ENCODE peak calls at places on chromosomes 16 and 17, in eight cellular contexts. G is H54, W is IMR-90, S is stomach, I is adrenal gland, N is heart left ventricle, A is GM12892, C is esophagus muscularis mucosa. Y is an unnamed sample.

GRCh38 chr16:80948886-80949502 is 57.7 kb downstream of the CMC2 start:
- DNase-seq in G (peak), W (peak), S (no peak), I (no peak), N (peak), A (no peak), C (peak), Y (peak)

GRCh38 chr16:30715777-30716445 is 16.9 kb downstream of the SRCAP start:
- DNase-seq in G (no peak), W (peak), S (no peak), I (no peak), N (peak), A (peak), C (no peak), Y (no peak)

GRCh38 chr17:43598359-43599045 is 52.4 kb upstream of the ETV4 start:
- DNase-seq in G (no peak), W (no peak), S (no peak), I (no peak), N (no peak), A (no peak), C (no peak), Y (no peak)

GRCh38 chr17:45149669-45150603 is 1.7 kb downstream of the HEXIM1 start:
- DNase-seq in G (no peak), W (peak), S (peak), I (peak), N (peak), A (no peak), C (no peak), Y (peak)

GRCh38 chr16:31301708-31302400 is 42.1 kb downstream of the ITGAM start:
- DNase-seq in G (peak), W (no peak), S (no peak), I (no peak), N (no peak), A (no peak), C (no peak), Y (no peak)

GRCh38 chr17:70896843-70897242 is 727.5 kb downstream of the KCNJ2 start:
- DNase-seq in G (no peak), W (no peak), S (no peak), I (no peak), N (no peak), A (no peak), C (no peak), Y (no peak)

GRCh38 chr16:57530104-57530522 is 6.3 kb downstream of the CCDC102A start:
- DNase-seq in G (peak), W (peak), S (no peak), I (no peak), N (peak), A (peak), C (no peak), Y (no peak)

GRCh38 chr17:13222931-13223330 is 205.1 kb upstream of the ELAC2 start:
- DNase-seq in G (no peak), W (no peak), S (no peak), I (no peak), N (no peak), A (no peak), C (no peak), Y (no peak)

GRCh38 chr16:75309156-75309555 is 57.7 kb upstream of the BCAR1 start:
- DNase-seq in G (no peak), W (no peak), S (no peak), I (no peak), N (no peak), A (no peak), C (no peak), Y (no peak)

GRCh38 chr16:28184625-28185024 is 27.1 kb downstream of the XPO6 start:
- DNase-seq in G (no peak), W (no peak), S (no peak), I (no peak), N (no peak), A (no peak), C (no peak), Y (no peak)

GRCh38 chr17:60641810-60642220 is 35.8 kb upstream of the BCAS3 start:
- DNase-seq in G (peak), W (peak), S (peak), I (peak), N (peak), A (peak), C (no peak), Y (peak)

GRCh38 chr17:62627904-62628603 is 584 bp downstream of the MRC2 start:
- DNase-seq in G (no peak), W (peak), S (no peak), I (no peak), N (peak), A (peak), C (no peak), Y (no peak)

GRCh38 chr17:58302919-58303551 is 22.3 kb upstream of the MPO start:
- DNase-seq in G (no peak), W (no peak), S (peak), I (peak), N (no peak), A (no peak), C (peak), Y (no peak)

GRCh38 chr16:5488581-5488980 is 391.0 kb upstream of the EEF2KMT start:
- DNase-seq in G (no peak), W (no peak), S (no peak), I (no peak), N (no peak), A (no peak), C (no peak), Y (no peak)

GRCh38 chr16:2233046-2233775 is 3.0 kb upstream of the DNASE1L2 start:
- DNase-seq in G (no peak), W (no peak), S (no peak), I (no peak), N (no peak), A (no peak), C (no peak), Y (no peak)

GRCh38 chr16:2231016-2231931 is 5.0 kb upstream of the DNASE1L2 start:
- DNase-seq in G (no peak), W (no peak), S (no peak), I (no peak), N (no peak), A (no peak), C (no peak), Y (no peak)

GRCh38 chr16:2233872-2234812 is 2.1 kb upstream of the DNASE1L2 start:
- DNase-seq in G (no peak), W (no peak), S (no peak), I (no peak), N (no peak), A (no peak), C (no peak), Y (no peak)

GRCh38 chr16:2230376-2230775 is 5.9 kb upstream of the DNASE1L2 start:
- DNase-seq in G (no peak), W (no peak), S (no peak), I (no peak), N (no peak), A (no peak), C (no peak), Y (no peak)

GRCh38 chr16:2232094-2232990 is 3.9 kb upstream of the DNASE1L2 start:
- DNase-seq in G (no peak), W (no peak), S (no peak), I (no peak), N (no peak), A (no peak), C (no peak), Y (no peak)
- TF ChIP-seq POLR2A in G (no peak), W (no peak), S (no peak), I (no peak), N (no peak), A (no peak), C (no peak), Y (no peak)

GRCh38 chr16:1778200-1779179 is 3.9 kb downstream of the SPSB3 start:
- DNase-seq in G (no peak), W (no peak), S (no peak), I (no peak), N (peak), A (no peak), C (no peak), Y (no peak)

GRCh38 chr16:1775846-1776671 is 3.1 kb upstream of the MRPS34 start:
- DNase-seq in G (no peak), W (no peak), S (no peak), I (no peak), N (no peak), A (no peak), C (no peak), Y (no peak)

GRCh38 chr16:1776672-1776955 is 3.7 kb upstream of the MRPS34 start:
- DNase-seq in G (no peak), W (no peak), S (no peak), I (no peak), N (no peak), A (no peak), C (no peak), Y (no peak)

GRCh38 chr16:1776991-1777374 is 4.0 kb upstream of the MRPS34 start:
- DNase-seq in G (no peak), W (no peak), S (no peak), I (no peak), N (no peak), A (no peak), C (no peak), Y (no peak)

DNA sequence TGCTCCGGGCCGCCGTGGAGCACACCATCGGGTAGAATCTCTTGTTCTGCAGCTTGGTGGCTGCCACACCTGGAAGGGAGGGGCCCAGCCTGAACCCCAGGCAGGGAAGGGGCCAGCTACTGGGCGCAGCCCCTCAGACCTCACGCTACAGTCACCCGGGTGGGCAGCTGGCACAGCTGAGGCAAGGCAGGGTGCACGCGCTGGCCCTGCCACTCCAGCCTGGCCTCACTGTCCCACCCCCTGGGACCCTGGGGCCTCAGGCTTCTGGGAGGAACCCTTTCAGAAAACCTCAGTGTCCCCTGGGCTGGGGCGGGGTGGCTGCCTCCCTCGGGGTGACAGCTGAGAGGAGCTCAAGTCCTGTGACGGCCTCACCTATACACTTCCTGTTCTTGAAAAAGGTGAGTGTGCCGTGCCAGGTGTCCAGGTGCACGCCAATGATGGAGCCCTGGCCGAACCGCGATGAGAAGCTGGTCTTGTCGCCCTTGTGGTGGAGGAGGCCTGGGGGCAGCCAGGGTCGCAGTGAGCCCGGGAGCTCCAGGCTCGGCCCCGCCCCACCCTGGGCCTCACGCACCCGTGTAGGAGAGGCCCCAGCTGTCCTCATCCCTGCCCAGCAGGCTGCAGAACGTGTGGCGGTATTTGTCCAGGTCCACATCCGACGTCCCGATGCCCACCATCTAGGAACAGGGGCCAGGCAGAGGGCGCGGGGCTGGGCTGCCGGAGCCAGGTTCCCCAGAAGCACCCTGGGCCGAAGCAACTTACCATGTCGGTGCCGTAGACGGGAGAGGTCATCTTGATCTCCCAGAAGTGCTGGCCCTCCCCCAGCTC is 4.7 kb upstream of the MRPS34 start:
- DNase-seq in G (no peak), W (no peak), S (no peak), I (no peak), N (peak), A (no peak), C (no peak), Y (no peak)
- TF ChIP-seq POLR2A in G (no peak), W (no peak), S (no peak), I (peak), N (no peak), A (peak), C (no peak), Y (peak)

DNA sequence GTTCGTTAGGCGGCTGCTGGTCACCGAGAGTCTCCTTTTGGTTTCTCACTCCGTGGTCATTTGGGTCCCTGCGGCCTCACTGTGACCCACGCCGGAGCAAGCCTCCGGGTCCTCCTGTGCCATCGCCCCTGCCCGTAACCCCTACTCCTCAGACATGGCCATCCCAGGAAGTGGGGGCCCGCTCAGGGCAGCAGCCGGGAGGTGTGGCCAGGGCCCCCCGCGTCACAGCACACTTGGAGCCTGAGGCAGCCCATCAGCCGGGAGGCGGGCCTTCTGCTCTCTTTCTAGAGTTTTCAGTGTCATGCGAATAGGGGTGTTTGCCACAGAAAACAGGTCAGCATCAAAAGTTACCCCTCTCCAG is 7.9 kb upstream of the WFIKKN1 start:
- DNase-seq in G (no peak), W (no peak), S (no peak), I (no peak), N (no peak), A (no peak), C (no peak), Y (no peak)
- TF ChIP-seq POLR2A in G (no peak), W (no peak), S (no peak), I (no peak), N (no peak), A (no peak), C (no peak), Y (no peak)

DNA sequence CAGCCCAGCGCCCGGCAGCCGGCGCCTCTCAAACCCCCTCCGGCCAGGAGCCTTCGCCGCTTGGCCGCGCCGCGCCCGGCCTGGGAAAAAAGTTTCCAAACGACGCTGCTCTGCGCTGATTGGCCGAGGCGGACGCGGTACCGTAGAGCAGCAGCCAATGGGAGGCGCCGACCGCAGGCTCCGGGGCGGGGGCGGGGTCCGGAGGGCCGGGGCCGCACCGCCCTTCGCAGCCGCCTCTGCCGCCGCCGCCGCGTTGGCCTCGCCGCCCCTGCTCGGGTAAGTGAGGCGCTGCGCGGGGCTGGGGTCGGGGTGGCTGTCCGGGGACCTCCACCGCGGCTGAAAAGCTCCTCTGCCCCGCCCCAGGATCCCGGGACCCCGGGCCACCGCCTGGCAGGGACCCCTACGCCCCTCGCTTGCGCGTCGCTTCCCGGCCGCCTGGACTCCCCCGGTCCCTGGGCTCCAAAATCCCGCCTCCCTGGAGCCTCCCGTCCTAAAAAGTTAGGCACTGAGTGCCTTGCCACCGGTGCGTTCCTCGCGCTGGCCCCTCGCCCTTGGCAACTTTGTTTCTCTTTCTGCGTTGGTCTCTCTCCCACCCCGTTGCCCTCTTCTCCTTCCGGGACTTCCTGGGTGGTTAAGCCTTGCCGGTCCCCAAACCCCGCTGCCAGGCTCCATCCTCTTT is at the start of gene NDE1:
- DNase-seq in G (peak), W (peak), S (peak), I (peak), N (peak), A (peak), C (peak), Y (peak)
- TF ChIP-seq POLR2A in G (peak), W (peak), S (no peak), I (peak), N (peak), A (peak), C (no peak), Y (peak)

DNA sequence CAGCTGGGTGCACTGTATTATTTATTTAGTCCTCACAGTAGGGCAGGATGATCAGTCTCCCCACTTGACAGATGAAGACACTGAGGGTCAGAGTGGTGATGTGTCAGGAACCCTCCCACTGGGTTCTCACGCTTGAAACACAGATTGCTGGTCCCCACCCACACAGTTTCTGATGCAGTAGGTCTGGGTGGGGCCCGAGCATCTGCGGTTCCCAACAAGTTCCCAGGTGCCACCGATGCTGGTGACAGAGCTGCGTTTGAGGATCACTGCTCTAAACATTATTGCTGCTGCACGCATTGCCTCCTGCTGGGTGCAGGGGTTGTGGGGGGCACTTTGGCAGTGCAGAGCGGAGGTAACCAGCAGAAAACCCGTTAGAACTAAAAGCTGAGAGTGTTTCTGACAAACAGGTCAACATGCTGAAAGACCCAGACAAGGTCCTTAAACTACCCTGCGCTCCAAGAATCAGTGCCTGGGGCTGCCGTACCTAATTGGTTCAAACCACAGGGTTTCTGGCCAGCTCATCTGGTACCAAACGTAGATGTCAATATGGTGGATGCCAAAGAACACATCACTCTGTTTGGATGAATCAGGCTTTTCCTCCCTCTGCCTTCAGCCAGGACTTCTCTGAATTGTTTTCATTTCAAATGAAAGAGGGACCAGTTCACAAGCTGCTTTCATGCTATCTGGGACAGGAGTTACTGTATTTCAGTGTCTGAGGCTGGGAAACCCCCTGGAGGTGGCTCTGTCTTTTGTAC is 76.0 kb downstream of the ABCC1 start:
- DNase-seq in G (peak), W (peak), S (no peak), I (no peak), N (peak), A (peak), C (no peak), Y (no peak)
- TF ChIP-seq POLR2A in G (no peak), W (peak), S (no peak), I (no peak), N (no peak), A (no peak), C (no peak), Y (no peak)

DNA sequence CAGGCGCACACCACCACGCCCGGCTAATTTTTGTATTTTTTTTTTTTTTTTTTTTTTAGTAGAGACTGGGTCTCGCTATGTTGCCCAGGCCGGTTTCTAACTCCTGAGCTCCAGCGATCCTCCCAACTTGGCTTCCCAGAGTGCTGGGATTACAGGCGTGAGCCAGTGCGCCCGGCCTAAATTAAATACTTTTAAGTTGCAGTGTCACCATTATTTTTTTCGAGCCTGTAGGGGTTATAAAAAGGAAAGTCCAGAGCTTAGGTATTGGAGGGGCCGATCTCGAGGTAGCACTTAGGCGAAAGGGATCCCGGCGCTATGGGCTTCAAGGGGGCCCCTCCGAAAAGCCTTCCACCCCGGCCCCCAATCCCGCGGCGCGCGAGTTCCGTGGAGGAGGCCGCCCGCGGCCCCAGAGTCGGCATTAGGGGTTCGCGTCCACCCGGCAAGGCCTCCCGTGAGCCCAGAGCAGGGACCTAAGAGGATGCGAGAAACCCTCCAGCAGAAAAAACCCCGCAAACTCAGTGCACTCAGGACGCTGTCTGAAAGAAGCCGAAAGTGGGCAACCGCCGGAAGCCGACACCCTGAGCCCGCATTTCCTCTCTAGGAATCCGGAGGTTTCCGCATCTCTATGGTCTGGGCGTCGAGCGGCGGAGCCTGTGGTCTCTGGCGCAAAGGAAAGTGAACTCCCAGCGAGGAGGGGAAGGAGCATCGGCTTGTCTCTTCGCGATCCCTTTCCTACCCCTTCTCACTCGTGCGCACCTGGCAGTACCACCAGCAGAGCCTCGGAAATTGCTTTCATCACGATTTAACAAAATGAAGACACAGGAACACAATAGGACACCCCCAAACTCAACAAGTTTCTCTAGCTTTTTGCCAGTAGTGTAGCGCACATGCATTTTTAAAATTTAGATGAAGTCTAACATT is 14.1 kb upstream of the RGS9 start:
- DNase-seq in G (peak), W (peak), S (peak), I (peak), N (peak), A (peak), C (peak), Y (peak)
- TF ChIP-seq POLR2A in G (peak), W (peak), S (no peak), I (peak), N (peak), A (peak), C (no peak), Y (peak)

DNA sequence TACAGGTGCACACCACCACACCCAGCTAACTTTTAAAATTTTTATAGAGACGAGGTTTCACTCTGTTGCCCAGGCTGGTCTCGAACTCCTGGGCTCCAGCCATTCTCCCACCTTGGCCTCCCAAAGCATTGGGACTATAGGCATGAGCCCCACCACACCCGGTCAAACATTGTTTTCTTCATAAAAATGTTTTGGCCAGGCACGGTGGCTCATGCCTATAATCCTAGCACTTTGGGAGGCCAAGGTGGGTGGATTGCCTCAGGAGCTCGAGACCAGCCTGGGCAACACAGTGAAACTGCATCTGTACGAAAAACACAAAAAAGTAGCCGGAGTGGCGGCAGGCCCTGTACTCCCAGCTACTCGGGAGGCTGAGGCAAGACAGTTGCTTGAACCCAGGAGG is 12.1 kb downstream of the TMC6 start:
- DNase-seq in G (no peak), W (no peak), S (no peak), I (no peak), N (no peak), A (no peak), C (no peak), Y (no peak)
- TF ChIP-seq POLR2A in G (no peak), W (no peak), S (no peak), I (no peak), N (no peak), A (no peak), C (no peak), Y (no peak)

GRCh38 chr17:39722965-39723848 is 7.1 kb downstream of the MIEN1 start:
- DNase-seq in G (peak), W (no peak), S (no peak), I (no peak), N (no peak), A (no peak), C (no peak), Y (peak)
- TF ChIP-seq POLR2A in G (no peak), W (no peak), S (no peak), I (no peak), N (no peak), A (no peak), C (no peak), Y (no peak)

Y was measured in erythroblast.